ENCODE peak calls at places on chromosomes 3 and 15, in ten cellular contexts. W is AG09319; U is stimulated activated naive CD8-positive, alpha-beta T cell treated with anti-CD3 and anti-CD28 coated beads, Interleukin-15, Interleukin-2, amounts not matched to agents 100 U/mL and 50 U/mL, for 24 hours; K is NAMALWA; J is GM23338; H is mesendoderm; C is NCI-H1105 treated with DMSO at 0.1 percent for 48 hours; T is suprapubic skin; O is transverse colon; P is NCI-H82. S is an unnamed sample.
A peak's percentile ranks its signal among the peaks of the same experiment; 100 is the strongest.

GRCh38 chr15:96692826-96693225 is 362.3 kb downstream of the NR2F2 start:
- DNase-seq in W (no peak), U (no peak), K (no peak), J (no peak), H (no peak), C (no peak), T (no peak), O (no peak), P (no peak), S (no peak)

GRCh38 chr15:48868018-48868417 is 9.9 kb upstream of the EID1 start:
- DNase-seq in W (no peak), U (no peak), K (no peak), J (no peak), H (no peak), C (no peak), T (no peak), O (no peak), P (no peak), S (no peak)

GRCh38 chr3:31802981-31803380 is 178.1 kb downstream of the OSBPL10 start:
- DNase-seq in W (no peak), U (no peak), K (no peak), J (no peak), H (no peak), C (no peak), T (no peak), O (peak; percentile 31), P (no peak), S (no peak)

GRCh38 chr3:180747805-180748361 is 68.6 kb upstream of the CCDC39 start:
- DNase-seq in W (no peak), U (no peak), K (no peak), J (no peak), H (no peak), C (peak; percentile 94), T (no peak), O (no peak), P (peak; percentile 53), S (no peak)

GRCh38 chr3:50604110-50604621 is 7.4 kb downstream of the CISH start:
- DNase-seq in W (no peak), U (no peak), K (no peak), J (no peak), H (no peak), C (no peak), T (no peak), O (no peak), P (no peak), S (no peak)

GRCh38 chr3:107370902-107371301 is 6.3 kb upstream of the CCDC54 start:
- DNase-seq in W (no peak), U (no peak), K (peak; percentile 24), J (no peak), H (no peak), C (no peak), T (no peak), O (no peak), P (no peak), S (no peak)

GRCh38 chr3:55620361-55621025 is 133.4 kb upstream of the WNT5A start:
- DNase-seq in W (no peak), U (no peak), K (no peak), J (peak; percentile 60), H (peak; percentile 91), C (no peak), T (no peak), O (no peak), P (peak; percentile 86), S (no peak)

GRCh38 chr15:80957976-80958375 is 31.6 kb downstream of the MESD start:
- DNase-seq in W (no peak), U (no peak), K (no peak), J (no peak), H (no peak), C (no peak), T (no peak), O (no peak), P (no peak), S (no peak)

GRCh38 chr3:10351013-10351735 is 30.3 kb upstream of the SEC13 start:
- DNase-seq in W (no peak), U (no peak), K (no peak), J (peak; percentile 69), H (peak; percentile 56), C (no peak), T (no peak), O (no peak), P (peak; percentile 47), S (no peak)

GRCh38 chr3:34001990-34002389 is 203.6 kb downstream of the PDCD6IP start:
- DNase-seq in W (no peak), U (no peak), K (no peak), J (no peak), H (no peak), C (no peak), T (no peak), O (no peak), P (no peak), S (no peak)

GRCh38 chr3:7999363-7999762 is 502.3 kb upstream of the LMCD1 start:
- DNase-seq in W (no peak), U (no peak), K (no peak), J (peak; percentile 70), H (peak; percentile 95), C (peak; percentile 15), T (no peak), O (no peak), P (no peak), S (no peak)

GRCh38 chr3:141876381-141876890 is at the start of gene ATP1B3:
- DNase-seq in W (peak; percentile 64), U (peak; percentile 87), K (peak; percentile 89), J (peak; percentile 81), H (peak; percentile 82), C (peak; percentile 90), T (peak; percentile 88), O (peak; percentile 93), P (peak; percentile 90), S (peak; percentile 93)

GRCh38 chr3:72754582-72754981 is 93.7 kb downstream of the SHQ1 start:
- DNase-seq in W (no peak), U (no peak), K (no peak), J (no peak), H (no peak), C (no peak), T (no peak), O (no peak), P (no peak), S (no peak)

GRCh38 chr15:80698636-80699035 is 3.5 kb downstream of the ABHD17C start:
- DNase-seq in W (no peak), U (no peak), K (no peak), J (no peak), H (no peak), C (no peak), T (no peak), O (no peak), P (no peak), S (no peak)

GRCh38 chr15:85564686-85565085 is 184.3 kb downstream of the AKAP13 start:
- DNase-seq in W (no peak), U (no peak), K (no peak), J (no peak), H (no peak), C (no peak), T (no peak), O (no peak), P (no peak), S (no peak)

GRCh38 chr15:77336006-77336405 is 83.9 kb downstream of the PEAK1 start:
- DNase-seq in W (no peak), U (no peak), K (no peak), J (no peak), H (no peak), C (no peak), T (no peak), O (no peak), P (no peak), S (no peak)

GRCh38 chr3:189771842-189772494 is 140.8 kb downstream of the TP63 start:
- DNase-seq in W (no peak), U (no peak), K (no peak), J (no peak), H (no peak), C (peak; percentile 97), T (no peak), O (no peak), P (peak; percentile 93), S (no peak)

GRCh38 chr3:151191095-151191494 is 11.9 kb downstream of the GPR171 start:
- DNase-seq in W (no peak), U (no peak), K (no peak), J (no peak), H (no peak), C (no peak), T (no peak), O (no peak), P (no peak), S (no peak)

S was measured in mucosa of descending colon.